ENCODE peak calls at places on chromosome 14, in eight cellular contexts. One of them, this sample, is unnamed.

GRCh38 chr14:67566908-67567307 is 33.2 kb downstream of the PIGH start:
- DNase-seq in nucleus accumbens: no peak
- DNase-seq in cardiac muscle cell: no peak
- DNase-seq in GM13976: no peak
- DNase-seq in HTR-8/SVneo: no peak
- DNase-seq in fibroblast of villous mesenchyme: peak
- DNase-seq in upper lobe of right lung: peak
- DNase-seq in ureter: no peak
- DNase-seq in this sample: no peak

GRCh38 chr14:30034049-30034635 is 106.5 kb upstream of the PRKD1 start:
- DNase-seq in nucleus accumbens: no peak
- DNase-seq in cardiac muscle cell: no peak
- DNase-seq in GM13976: no peak
- DNase-seq in HTR-8/SVneo: no peak
- DNase-seq in fibroblast of villous mesenchyme: no peak
- DNase-seq in upper lobe of right lung: no peak
- DNase-seq in ureter: no peak
- DNase-seq in this sample: no peak

GRCh38 chr14:51547260-51547659 is 104.5 kb upstream of the FRMD6 start:
- DNase-seq in nucleus accumbens: no peak
- DNase-seq in cardiac muscle cell: peak
- DNase-seq in GM13976: no peak
- DNase-seq in HTR-8/SVneo: peak
- DNase-seq in fibroblast of villous mesenchyme: peak
- DNase-seq in upper lobe of right lung: no peak
- DNase-seq in ureter: peak
- DNase-seq in this sample: no peak

GRCh38 chr14:38210587-38211257 is 3.0 kb downstream of the SSTR1 start:
- DNase-seq in nucleus accumbens: no peak
- DNase-seq in cardiac muscle cell: peak
- DNase-seq in GM13976: peak
- DNase-seq in HTR-8/SVneo: peak
- DNase-seq in fibroblast of villous mesenchyme: peak
- DNase-seq in upper lobe of right lung: peak
- DNase-seq in ureter: no peak
- DNase-seq in this sample: no peak

GRCh38 chr14:105641075-105641937 is 114.9 kb downstream of the TMEM121 start:
- DNase-seq in nucleus accumbens: no peak
- DNase-seq in cardiac muscle cell: no peak
- DNase-seq in GM13976: no peak
- DNase-seq in HTR-8/SVneo: no peak
- DNase-seq in fibroblast of villous mesenchyme: no peak
- DNase-seq in upper lobe of right lung: no peak
- DNase-seq in ureter: no peak
- DNase-seq in this sample: no peak

GRCh38 chr14:79298373-79298772 is 912.9 kb downstream of the DIO2 start:
- DNase-seq in nucleus accumbens: no peak
- DNase-seq in cardiac muscle cell: no peak
- DNase-seq in GM13976: no peak
- DNase-seq in HTR-8/SVneo: no peak
- DNase-seq in fibroblast of villous mesenchyme: no peak
- DNase-seq in upper lobe of right lung: no peak
- DNase-seq in ureter: no peak
- DNase-seq in this sample: no peak

GRCh38 chr14:91342243-91342760 is 75.3 kb downstream of the CCDC88C start:
- DNase-seq in nucleus accumbens: no peak
- DNase-seq in cardiac muscle cell: no peak
- DNase-seq in GM13976: no peak
- DNase-seq in HTR-8/SVneo: no peak
- DNase-seq in fibroblast of villous mesenchyme: no peak
- DNase-seq in upper lobe of right lung: no peak
- DNase-seq in ureter: no peak
- DNase-seq in this sample: no peak

GRCh38 chr14:103483600-103483999 is 39.0 kb downstream of the CKB start:
- DNase-seq in nucleus accumbens: no peak
- DNase-seq in cardiac muscle cell: no peak
- DNase-seq in GM13976: no peak
- DNase-seq in HTR-8/SVneo: no peak
- DNase-seq in fibroblast of villous mesenchyme: peak
- DNase-seq in upper lobe of right lung: no peak
- DNase-seq in ureter: no peak
- DNase-seq in this sample: no peak

GRCh38 chr14:103748539-103748867 is 32.9 kb downstream of the ZFYVE21 start:
- DNase-seq in nucleus accumbens: no peak
- DNase-seq in cardiac muscle cell: no peak
- DNase-seq in GM13976: no peak
- DNase-seq in HTR-8/SVneo: no peak
- DNase-seq in fibroblast of villous mesenchyme: no peak
- DNase-seq in upper lobe of right lung: no peak
- DNase-seq in ureter: peak
- DNase-seq in this sample: no peak

This sample was measured in cardiac septum.